ENCODE peak calls at places on chromosomes 12 and 14, in seven cellular contexts. K is choroid plexus epithelial cell, R is heart left ventricle, L is fibroblast of pulmonary artery, U is AG10803, B is sigmoid colon, H is tibial artery. D is an unnamed sample.

GRCh38 chr12:32819424-32819823 is 63.7 kb upstream of the YARS2 start:
- DNase-seq in L (no peak), R (no peak), H (no peak), K (peak; percentile 33), U (no peak), B (no peak), D (no peak)

GRCh38 chr12:60290532-60290931 is 694.7 kb downstream of the SLC16A7 start:
- DNase-seq in H (no peak), U (no peak), B (no peak), R (no peak), K (no peak), L (no peak), D (no peak)

GRCh38 chr12:96444403-96444802 is 44.2 kb upstream of the CDK17 start:
- DNase-seq in R (no peak), U (no peak), B (no peak), L (no peak), K (no peak), H (no peak), D (no peak)

GRCh38 chr12:52127683-52128450 is 48.4 kb downstream of the SMIM41 start:
- DNase-seq in L (no peak), U (no peak), H (peak; percentile 35), K (peak; percentile 19), R (no peak), B (no peak), D (no peak)

GRCh38 chr14:64873506-64874220 is 6.0 kb downstream of the SPTB start:
- DNase-seq in H (no peak), B (no peak), K (peak; percentile 28), R (no peak), L (no peak), U (peak; percentile 3), D (no peak)

GRCh38 chr12:82650627-82651337 is 35.9 kb upstream of the TMTC2 start:
- DNase-seq in H (no peak), K (peak; percentile 43), U (no peak), B (no peak), L (peak; percentile 39), R (peak; percentile 25), D (no peak)

GRCh38 chr14:104138098-104138890 is at the start of gene KIF26A:
- DNase-seq in L (no peak), R (peak; percentile 74), K (peak; percentile 41), H (peak; percentile 62), U (no peak), B (peak; percentile 60), D (no peak)

GRCh38 chr12:105100998-105101397 is 6.5 kb upstream of the WASHC4 start:
- DNase-seq in B (no peak), K (peak; percentile 56), R (no peak), U (peak; percentile 53), H (no peak), L (peak; percentile 62), D (no peak)

GRCh38 chr12:70400124-70400523 is 34.0 kb downstream of the KCNMB4 start:
- DNase-seq in K (no peak), U (no peak), H (no peak), B (no peak), L (no peak), R (no peak), D (no peak)

GRCh38 chr12:54566792-54567191 is 17.4 kb downstream of the PDE1B start:
- DNase-seq in B (no peak), H (no peak), R (no peak), L (no peak), U (no peak), K (no peak), D (no peak)

GRCh38 chr12:23099604-23100003 is 474.6 kb downstream of the ETNK1 start:
- DNase-seq in H (no peak), B (no peak), U (no peak), L (no peak), K (peak; percentile 35), R (no peak), D (no peak)

GRCh38 chr14:72518809-72519377 is 375.0 kb downstream of the DPF3 start:
- DNase-seq in B (no peak), R (no peak), H (no peak), L (no peak), U (no peak), K (no peak), D (peak; percentile 35)

GRCh38 chr12:119229837-119230236 is 51.1 kb downstream of the HSPB8 start:
- DNase-seq in K (peak; percentile 15), L (peak; percentile 57), B (no peak), H (no peak), U (peak; percentile 4), R (peak; percentile 46), D (no peak)

GRCh38 chr14:54444003-54444402 is 2.8 kb upstream of the CNIH1 start:
- DNase-seq in K (peak; percentile 46), H (no peak), B (no peak), R (no peak), L (no peak), U (peak; percentile 59), D (no peak)

GRCh38 chr12:95859947-95860850 is 1.4 kb downstream of the SNRPF start:
- DNase-seq in R (no peak), U (no peak), K (no peak), L (no peak), B (no peak), H (no peak), D (no peak)

GRCh38 chr12:12540261-12541013 is 22.2 kb downstream of the DUSP16 start:
- DNase-seq in R (no peak), H (no peak), K (no peak), L (no peak), B (no peak), U (no peak), D (no peak)

GRCh38 chr12:55983229-55983849 is 9.5 kb downstream of the RAB5B start:
- DNase-seq in K (no peak), U (no peak), H (no peak), B (no peak), L (no peak), R (no peak), D (no peak)

GRCh38 chr12:32400114-32400672 is 835 bp downstream of the FGD4 start:
- DNase-seq in U (no peak), L (peak; percentile 20), B (no peak), R (no peak), H (no peak), K (peak; percentile 20), D (no peak)

GRCh38 chr12:115213538-115213961 is 529.6 kb upstream of the TBX3 start:
- DNase-seq in H (no peak), K (no peak), L (no peak), B (no peak), R (peak; percentile 33), U (no peak), D (no peak)

GRCh38 chr14:90664911-90665695 is 151.1 kb downstream of the TTC7B start:
- DNase-seq in L (peak; percentile 28), H (no peak), K (no peak), B (no peak), U (no peak), R (no peak), D (no peak)

GRCh38 chr12:68267892-68268396 is 14.5 kb upstream of the IL22 start:
- DNase-seq in R (no peak), B (no peak), K (peak; percentile 97), L (peak; percentile 88), H (no peak), U (peak; percentile 96), D (no peak)

GRCh38 chr12:56086608-56087007 is 6.6 kb downstream of the ERBB3 start:
- DNase-seq in H (no peak), R (no peak), K (no peak), L (no peak), B (no peak), U (no peak), D (no peak)

GRCh38 chr12:8065991-8066594 is at the start of gene C3AR1:
- DNase-seq in U (peak; percentile 53), B (no peak), R (no peak), L (peak; percentile 72), H (no peak), K (peak; percentile 85), D (no peak)

GRCh38 chr14:90455100-90455571 is 58.3 kb downstream of the CALM1 start:
- DNase-seq in U (no peak), K (no peak), L (no peak), B (no peak), H (no peak), R (no peak), D (no peak)

GRCh38 chr14:76955575-76956252 is 72.8 kb downstream of the IRF2BPL start:
- DNase-seq in R (no peak), K (peak; percentile 53), U (peak; percentile 66), L (peak; percentile 56), H (no peak), B (no peak), D (peak; percentile 49)

GRCh38 chr12:132451172-132451835 is 38.6 kb upstream of the FBRSL1 start:
- DNase-seq in K (no peak), R (no peak), H (no peak), L (no peak), U (no peak), B (no peak), D (no peak)

GRCh38 chr12:101876861-101877815 is at the start of gene DRAM1:
- DNase-seq in K (peak; percentile 95), L (peak; percentile 93), B (peak; percentile 96), R (peak; percentile 89), H (peak; percentile 95), U (peak; percentile 93), D (peak; percentile 82)
- TF ChIP-seq CTCF in K (no peak), L (no peak), B (no peak), R (peak; percentile 17), H (peak; percentile 11), U (no peak), D (peak; percentile 20)

GRCh38 chr12:109137055-109137454 is 20.7 kb downstream of the ACACB start:
- DNase-seq in R (no peak), U (no peak), H (no peak), B (no peak), L (no peak), K (no peak), D (no peak)

GRCh38 chr12:109130297-109130696 is 13.9 kb downstream of the ACACB start:
- DNase-seq in H (peak; percentile 38), B (peak; percentile 45), K (no peak), R (no peak), U (no peak), L (no peak), D (no peak)

GRCh38 chr12:109130755-109131521 is 14.6 kb downstream of the ACACB start:
- DNase-seq in B (peak; percentile 74), U (no peak), K (no peak), R (peak; percentile 82), H (peak; percentile 75), L (no peak), D (no peak)

GRCh38 chr12:109131522-109132050 is 15.2 kb downstream of the ACACB start:
- DNase-seq in U (peak; percentile 60), R (peak; percentile 38), K (no peak), L (no peak), B (peak; percentile 82), H (peak; percentile 42), D (no peak)

GRCh38 chr12:109134186-109134917 is 18.0 kb downstream of the ACACB start:
- DNase-seq in H (peak; percentile 73), K (peak; percentile 15), U (peak; percentile 86), L (peak; percentile 59), R (no peak), B (peak; percentile 68), D (no peak)
- TF ChIP-seq CTCF in H (no peak), K (peak; percentile 70), U (peak; percentile 70), L (peak; percentile 65), R (peak; percentile 59), B (peak; percentile 35), D (peak; percentile 12)

GRCh38 chr14:23580948-23581281 is 2.3 kb upstream of the JPH4 start:
- DNase-seq in K (no peak), U (no peak), R (no peak), L (no peak), H (no peak), B (peak; percentile 26), D (no peak)
- TF ChIP-seq CTCF in K (no peak), U (no peak), R (no peak), L (no peak), H (no peak), B (no peak), D (no peak)

GRCh38 chr14:51979399-51979709 is 10.0 kb upstream of the RTRAF start:
- DNase-seq in U (no peak), K (no peak), H (no peak), L (no peak), R (no peak), B (no peak), D (no peak)
- TF ChIP-seq CTCF in U (no peak), K (no peak), H (no peak), L (no peak), R (no peak), B (no peak), D (peak; percentile 37)

D was measured in natural killer cell.